ENCODE peak calls at places on chromosomes 12 and 14, in four cellular contexts. I is AG04450, F is small intestine, X is heart right ventricle. N is an unnamed sample. For H3K27me3, the result is how much of the 10 kb centered on the place peaks cover.

GRCh38 chr14:100394886-100395672 is 71.9 kb downstream of the SLC25A47 start:
- DNase-seq in F (no peak), I (no peak), X (no peak), N (no peak)

GRCh38 chr14:76918751-76919421 is 92.7 kb downstream of the LRRC74A start:
- DNase-seq in X (peak), F (peak), I (peak), N (peak)

GRCh38 chr14:53462931-53463778 is 310.0 kb upstream of the DDHD1 start:
- DNase-seq in X (no peak), F (no peak), I (no peak), N (no peak)

GRCh38 chr14:89027097-89027740 is 202.8 kb downstream of the TTC8 start:
- DNase-seq in F (peak), X (peak), I (no peak), N (peak)

GRCh38 chr12:84910549-84911241 is 1.9 kb downstream of the SLC6A15 start:
- DNase-seq in F (no peak), I (no peak), X (no peak), N (no peak)

GRCh38 chr12:53892760-53893159 is 45.9 kb upstream of the HOXC13 start:
- DNase-seq in I (no peak), F (no peak), X (no peak), N (no peak)

GRCh38 chr14:51823706-51824105 is 36.7 kb upstream of the GNG2 start:
- DNase-seq in F (no peak), X (no peak), I (no peak), N (no peak)

GRCh38 chr12:50185975-50186663 is 18.9 kb upstream of the CERS5 start:
- DNase-seq in F (no peak), I (no peak), X (no peak), N (no peak)

GRCh38 chr14:53048631-53049030 is 97.8 kb upstream of the FERMT2 start:
- DNase-seq in X (no peak), I (no peak), F (no peak), N (no peak)

GRCh38 chr12:70815056-70815455 is 105.5 kb downstream of the PTPRR start:
- DNase-seq in I (no peak), X (no peak), F (no peak), N (no peak)

GRCh38 chr14:55066223-55066622 is 14.8 kb downstream of the MAPK1IP1L start:
- DNase-seq in I (no peak), X (no peak), F (no peak), N (no peak)

GRCh38 chr12:9707356-9707755 is 25.5 kb downstream of the CLECL1 start:
- DNase-seq in F (no peak), I (no peak), X (no peak), N (no peak)

GRCh38 chr14:49861581-49861922 is 9.0 kb upstream of the NEMF start:
- DNase-seq in I (peak), X (peak), F (peak), N (peak)

GRCh38 chr14:91223028-91223783 is 21.3 kb downstream of the GPR68 start:
- DNase-seq in F (peak), I (no peak), X (no peak), N (no peak)

GRCh38 chr14:29528889-29529288 is 398.8 kb downstream of the PRKD1 start:
- DNase-seq in X (no peak), I (no peak), F (no peak), N (no peak)

DNA sequence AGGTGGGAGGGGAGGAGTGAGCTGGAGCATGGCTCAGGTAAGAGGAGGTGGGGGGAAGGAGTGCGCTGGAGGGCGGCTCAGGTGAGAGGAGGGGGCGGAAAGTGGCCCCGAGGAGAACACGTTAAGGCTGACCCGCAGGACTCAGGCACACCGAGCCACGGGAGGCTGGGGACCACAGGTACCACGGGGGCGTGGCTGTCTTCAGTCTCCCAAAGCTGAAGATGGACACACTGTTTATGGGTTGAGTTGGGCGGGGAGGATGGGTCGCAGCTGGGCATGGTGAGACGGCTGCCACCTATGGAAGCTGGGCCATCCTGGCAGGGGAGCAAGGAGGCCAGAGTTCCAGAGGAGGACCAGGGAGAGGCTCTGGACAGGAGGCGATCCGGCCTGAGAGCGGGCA is 23.5 kb downstream of the UBR7 start:
- DNase-seq in X (no peak), I (no peak), F (no peak), N (no peak)
- H3K4me3 ChIP-seq in X (no peak), I (no peak), F (no peak), N (no peak)

DNA sequence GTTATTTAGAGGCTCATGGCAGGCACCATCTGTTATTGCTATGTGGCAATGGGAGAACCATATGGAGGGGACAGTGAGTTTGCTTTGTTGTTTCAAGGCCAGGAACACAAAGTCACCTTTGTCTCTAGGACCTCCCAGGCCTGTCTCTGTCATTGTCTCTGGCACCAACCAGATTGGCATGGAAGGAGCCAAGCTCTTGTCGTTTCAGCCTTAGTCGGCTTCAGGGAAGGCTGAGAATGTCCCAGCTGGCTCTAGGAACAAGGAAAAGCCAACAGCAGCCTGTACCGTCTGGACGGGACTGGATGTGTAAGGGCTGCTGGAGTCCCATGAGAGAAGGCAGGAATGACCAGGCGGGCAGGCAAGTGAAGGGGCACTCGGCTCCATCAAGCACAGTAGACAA is 29.2 kb downstream of the RPH3A start:
- DNase-seq in X (no peak), I (no peak), F (no peak), N (no peak)
- H3K27me3 ChIP-seq in X (under half), I (under half), F (under half), N (under half)

DNA sequence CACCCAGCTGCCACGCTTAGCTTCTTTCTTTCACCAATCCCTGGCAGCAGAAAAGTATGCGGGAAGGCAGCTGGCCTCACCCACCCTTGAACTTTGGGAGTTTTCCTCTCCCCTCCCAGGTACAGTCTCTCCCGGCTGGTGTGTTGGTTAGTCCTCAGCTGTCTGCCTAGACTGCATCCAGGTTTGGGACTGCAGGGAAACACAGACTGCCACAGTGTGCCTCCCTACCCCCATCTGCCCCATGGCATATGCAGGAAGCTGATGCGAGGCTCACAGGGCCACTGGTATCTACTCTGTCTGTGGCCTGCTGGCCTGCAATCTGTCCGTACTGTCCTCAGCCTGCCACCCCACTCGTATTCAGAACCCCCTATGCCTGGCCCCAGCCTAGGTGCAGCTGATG is 2.1 kb downstream of the CD9 start:
- DNase-seq in F (no peak), X (no peak), I (no peak), N (no peak)
- H3K4me3 ChIP-seq in F (no peak), X (peak), I (peak), N (peak)

GRCh38 chr14:35470775-35471174 is 63.2 kb upstream of the INSM2 start:
- DNase-seq in X (no peak), I (no peak), F (peak), N (no peak)

GRCh38 chr14:35480119-35480769 is 53.7 kb upstream of the INSM2 start:
- DNase-seq in F (no peak), I (no peak), X (no peak), N (no peak)

GRCh38 chr14:35474323-35474722 is 59.6 kb upstream of the INSM2 start:
- DNase-seq in I (no peak), X (no peak), F (no peak), N (no peak)
- H3K27me3 ChIP-seq in I (under half), X (under half), F (under half), N (under half)

GRCh38 chr14:61750708-61751474 is 11.3 kb upstream of the SNAPC1 start:
- DNase-seq in X (peak), I (no peak), F (peak), N (peak)

GRCh38 chr14:61752626-61753025 is 9.6 kb upstream of the SNAPC1 start:
- DNase-seq in I (no peak), X (no peak), F (no peak), N (no peak)

GRCh38 chr14:61749867-61750266 is 12.4 kb upstream of the SNAPC1 start:
- DNase-seq in F (peak), X (no peak), I (no peak), N (no peak)

GRCh38 chr14:61753631-61754030 is 8.6 kb upstream of the SNAPC1 start:
- DNase-seq in I (no peak), F (no peak), X (no peak), N (no peak)

GRCh38 chr14:61751475-61751989 is 10.7 kb upstream of the SNAPC1 start:
- DNase-seq in X (no peak), F (no peak), I (no peak), N (no peak)
- H3K4me3 ChIP-seq in X (peak), F (peak), I (no peak), N (peak)

GRCh38 chr14:101444116-101444515 is 117.2 kb upstream of the DIO3 start:
- DNase-seq in X (no peak), F (no peak), I (no peak), N (no peak)

GRCh38 chr14:101440511-101440910 is 120.8 kb upstream of the DIO3 start:
- DNase-seq in X (no peak), I (no peak), F (no peak), N (no peak)

GRCh38 chr14:101442451-101442850 is 118.8 kb upstream of the DIO3 start:
- DNase-seq in F (peak), X (no peak), I (no peak), N (no peak)

GRCh38 chr14:101445278-101445677 is 116.0 kb upstream of the DIO3 start:
- DNase-seq in X (no peak), I (no peak), F (no peak), N (no peak)

DNA sequence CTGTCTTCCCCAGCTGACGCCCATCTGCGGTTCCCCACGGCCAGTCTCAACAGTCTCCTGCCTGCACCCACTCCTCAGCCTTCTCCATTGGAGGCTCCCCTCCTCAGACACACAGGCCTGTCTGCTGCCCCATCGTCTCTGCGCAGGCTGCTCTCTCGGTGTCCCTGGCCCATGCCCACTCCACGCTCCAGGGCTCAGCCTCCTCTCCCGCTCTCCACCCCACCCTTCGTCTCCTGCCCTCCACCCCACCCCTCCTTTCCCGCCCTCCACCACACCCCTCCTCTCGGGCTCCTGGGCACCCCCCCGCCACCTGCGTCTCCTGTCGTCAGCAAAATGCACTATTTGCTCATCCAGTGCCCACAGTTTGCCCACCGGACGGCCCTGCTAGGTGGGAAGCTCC is 119.6 kb upstream of the DIO3 start:
- DNase-seq in X (no peak), I (no peak), F (no peak), N (no peak)
- H3K27me3 ChIP-seq in X (under half), I (under half), F (under half), N (under half)

GRCh38 chr12:3243376-3244084 is 166.4 kb downstream of the TSPAN9 start:
- DNase-seq in X (no peak), I (no peak), F (no peak), N (no peak)
- H3K4me3 ChIP-seq in X (no peak), I (no peak), F (no peak), N (no peak)

GRCh38 chr14:98924046-98924445 is 348.0 kb downstream of the BCL11B start:
- DNase-seq in I (no peak), F (peak), X (no peak), N (no peak)
- H3K27me3 ChIP-seq in I (under half), F (under half), X (under half), N (under half)

GRCh38 chr12:75813066-75813465 is 218.5 kb downstream of the PHLDA1 start:
- DNase-seq in I (no peak), F (no peak), X (no peak), N (no peak)

GRCh38 chr12:75814856-75815754 is 216.5 kb downstream of the PHLDA1 start:
- DNase-seq in X (no peak), I (peak), F (peak), N (no peak)

GRCh38 chr12:75816892-75817291 is 214.7 kb downstream of the PHLDA1 start:
- DNase-seq in I (no peak), X (no peak), F (peak), N (no peak)

GRCh38 chr12:75818863-75819262 is 212.7 kb downstream of the PHLDA1 start:
- DNase-seq in X (no peak), I (no peak), F (no peak), N (no peak)

DNA sequence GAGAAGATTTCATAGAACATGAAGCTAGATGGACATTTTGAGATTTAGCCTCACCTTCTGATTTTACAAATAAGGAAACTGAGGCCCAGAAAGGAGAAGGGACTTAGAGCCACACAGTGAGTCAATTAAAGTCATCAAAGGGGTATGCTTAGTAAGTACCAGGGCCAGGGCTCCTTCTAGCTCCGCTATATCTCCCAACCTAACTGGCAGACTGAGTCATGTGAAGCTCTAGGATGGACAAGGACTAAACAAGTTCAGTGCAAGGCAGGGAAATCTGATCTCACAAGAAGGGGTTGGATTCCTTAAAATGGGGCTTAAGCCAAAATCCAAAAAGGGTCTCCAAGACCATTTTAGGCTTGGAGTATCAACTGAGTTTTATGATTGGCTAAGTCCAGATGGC is 215.8 kb downstream of the PHLDA1 start:
- DNase-seq in X (no peak), I (no peak), F (no peak), N (no peak)
- H3K4me3 ChIP-seq in X (no peak), I (no peak), F (no peak), N (no peak)